ENCODE peak calls at places on chromosomes 12 and 14, in five cellular contexts. H is stimulated activated CD8-positive, alpha-beta memory T cell treated with anti-CD3 and anti-CD28 coated beads, Interleukin-15, amount 100 ng/mL, for 24 hours; T is astrocyte of the spinal cord; N is NCI-H1417; L is ovary. G is an unnamed sample.

GRCh38 chr12:79983969-79984629 is 49.2 kb upstream of the PPP1R12A start:
- DNase-seq in T (no peak), N (peak; percentile 50), L (no peak), H (no peak), G (peak; percentile 55)

GRCh38 chr14:78921856-78922255 is 751.7 kb downstream of the NRXN3 start:
- DNase-seq in T (peak; percentile 82), H (no peak), N (no peak), L (no peak), G (peak; percentile 88)

GRCh38 chr12:14664434-14665023 is 31.9 kb downstream of the GUCY2C start:
- DNase-seq in N (peak; percentile 87), T (peak; percentile 27), L (no peak), H (no peak), G (peak; percentile 16)

GRCh38 chr12:56080556-56081138 is 682 bp downstream of the ERBB3 start:
- DNase-seq in N (no peak), L (no peak), T (no peak), H (no peak), G (no peak)

GRCh38 chr12:107912421-107913004 is 138.0 kb downstream of the ASCL4 start:
- DNase-seq in L (no peak), N (no peak), T (no peak), H (peak; percentile 43), G (peak; percentile 4)

GRCh38 chr14:93527076-93527692 is 96.4 kb downstream of the UNC79 start:
- DNase-seq in L (no peak), T (no peak), H (no peak), N (no peak), G (no peak)

GRCh38 chr12:27424631-27425230 is 21.8 kb upstream of the SMCO2 start:
- DNase-seq in T (peak; percentile 75), H (no peak), L (peak; percentile 25), N (peak; percentile 47), G (peak; percentile 80)

GRCh38 chr12:77746108-77746507 is 84.6 kb upstream of the NAV3 start:
- DNase-seq in H (no peak), N (peak; percentile 98), T (peak; percentile 43), L (no peak), G (peak; percentile 59)

GRCh38 chr12:100758083-100758482 is 36.5 kb upstream of the ANO4 start:
- DNase-seq in N (no peak), L (no peak), T (no peak), H (no peak), G (no peak)

GRCh38 chr14:103031956-103032355 is 25.4 kb downstream of the CDC42BPB start:
- DNase-seq in L (no peak), H (no peak), N (peak; percentile 67), T (no peak), G (no peak)

GRCh38 chr14:64899958-64900357 is 14.3 kb upstream of the CHURC1 start:
- DNase-seq in T (no peak), H (no peak), L (no peak), N (no peak), G (no peak)

GRCh38 chr14:79332504-79333197 is 878.7 kb downstream of the DIO2 start:
- DNase-seq in N (no peak), T (peak; percentile 22), L (no peak), H (no peak), G (peak; percentile 32)

GRCh38 chr12:19759229-19759628 is 319.9 kb downstream of the AEBP2 start:
- DNase-seq in T (peak; percentile 77), N (no peak), H (no peak), L (no peak), G (peak; percentile 49)

GRCh38 chr12:75859868-75860267 is 171.7 kb downstream of the PHLDA1 start:
- DNase-seq in H (no peak), T (no peak), L (no peak), N (no peak), G (no peak)

GRCh38 chr14:79949906-79950305 is 261.4 kb downstream of the DIO2 start:
- DNase-seq in L (no peak), H (no peak), T (no peak), N (no peak), G (peak; percentile 15)

GRCh38 chr14:55139696-55140509 is 10.9 kb downstream of the LGALS3 start:
- DNase-seq in T (no peak), L (no peak), N (no peak), H (no peak), G (no peak)

GRCh38 chr12:46485853-46486252 is 113.3 kb upstream of the SLC38A2 start:
- DNase-seq in L (no peak), N (no peak), H (no peak), T (no peak), G (no peak)

GRCh38 chr12:53729659-53730058 is 2.4 kb upstream of the CALCOCO1 start:
- DNase-seq in T (no peak), N (no peak), H (no peak), L (no peak), G (no peak)

GRCh38 chr14:24411468-24412454 is 13.0 kb downstream of the NYNRIN start:
- DNase-seq in H (no peak), L (no peak), N (peak; percentile 67), T (peak; percentile 54), G (peak; percentile 41)

GRCh38 chr12:107443320-107444090 is 242.1 kb upstream of the PWP1 start:
- DNase-seq in L (no peak), N (no peak), T (no peak), H (no peak), G (no peak)

GRCh38 chr12:53530920-53531319 is 23.6 kb upstream of the NPFF start:
- DNase-seq in T (peak; percentile 38), L (no peak), H (no peak), N (no peak), G (peak; percentile 54)

GRCh38 chr12:11782914-11783420 is 133.5 kb downstream of the ETV6 start:
- DNase-seq in N (no peak), H (no peak), L (no peak), T (no peak), G (no peak)

GRCh38 chr12:102463659-102464249 is 16.6 kb downstream of the IGF1 start:
- DNase-seq in T (no peak), H (no peak), L (no peak), N (no peak), G (no peak)

GRCh38 chr14:20998139-20998538 is 954 bp upstream of the SLC39A2 start:
- DNase-seq in T (no peak), L (no peak), H (no peak), N (no peak), G (no peak)

GRCh38 chr12:16238661-16239060 is 38.8 kb downstream of the SLC15A5 start:
- DNase-seq in N (no peak), H (no peak), T (no peak), L (no peak), G (no peak)

GRCh38 chr12:84038241-84038640 is 874.4 kb downstream of the SLC6A15 start:
- DNase-seq in L (no peak), N (no peak), T (no peak), H (no peak), G (peak; percentile 0)

GRCh38 chr12:23534196-23534595 is 415.3 kb downstream of the SOX5 start:
- DNase-seq in T (no peak), L (no peak), H (no peak), N (no peak), G (no peak)

GRCh38 chr12:28027328-28027727 is 54.8 kb upstream of the PTHLH start:
- DNase-seq in N (no peak), H (no peak), L (no peak), T (no peak), G (peak; percentile 62)

GRCh38 chr12:43982544-43982943 is 146.7 kb downstream of the TMEM117 start:
- DNase-seq in L (no peak), T (no peak), H (no peak), N (no peak), G (no peak)

GRCh38 chr12:47862881-47863280 is 41.9 kb downstream of the VDR start:
- DNase-seq in T (no peak), H (no peak), N (no peak), L (no peak), G (no peak)

G was measured in fibroblast of lung.